ENCODE peak calls at places on chromosome 9, in four cellular contexts. I is left lung, C is fibroblast of lung, W is heart left ventricle. D is an unnamed sample.
A peak's percentile ranks its signal among the peaks of the same experiment; 100 is the strongest.

GRCh38 chr9:115411993-115412452 is 294.1 kb upstream of the TNC start:
- DNase-seq in I (no peak), C (peak; percentile 85), W (no peak), D (no peak)

GRCh38 chr9:91727316-91727861 is 222.6 kb downstream of the ROR2 start:
- DNase-seq in I (no peak), C (peak; percentile 28), W (no peak), D (no peak)

GRCh38 chr9:136578915-136579637 is 33.2 kb upstream of the NOTCH1 start:
- DNase-seq in I (no peak), C (no peak), W (no peak), D (no peak)

GRCh38 chr9:137876269-137876668 is 1.3 kb upstream of the CACNA1B start:
- DNase-seq in I (no peak), C (no peak), W (no peak), D (no peak)

GRCh38 chr9:108286807-108287206 is 569.0 kb downstream of the ACTL7B start:
- DNase-seq in I (no peak), C (no peak), W (no peak), D (no peak)

GRCh38 chr9:112326194-112326593 is 7.2 kb downstream of the PTBP3 start:
- DNase-seq in I (no peak), C (no peak), W (no peak), D (no peak)

GRCh38 chr9:114285166-114285867 is 37.6 kb upstream of the ORM1 start:
- DNase-seq in I (peak; percentile 75), C (peak; percentile 94), W (peak; percentile 14), D (peak; percentile 29)

GRCh38 chr9:127224178-127224882 is 40.2 kb upstream of the GARNL3 start:
- DNase-seq in I (peak; percentile 92), C (peak; percentile 64), W (peak; percentile 95), D (peak; percentile 73)

GRCh38 chr9:112917987-112918362 is 27.3 kb upstream of the SLC46A2 start:
- DNase-seq in I (no peak), C (no peak), W (no peak), D (no peak)

GRCh38 chr9:108543251-108543768 is 312.5 kb downstream of the ACTL7B start:
- DNase-seq in I (no peak), C (peak; percentile 54), W (no peak), D (no peak)

GRCh38 chr9:72154468-72155281 is 5.4 kb downstream of the GDA start:
- DNase-seq in I (no peak), C (no peak), W (no peak), D (no peak)

GRCh38 chr9:27088981-27089380 is 20.0 kb upstream of the TEK start:
- DNase-seq in I (no peak), C (peak; percentile 88), W (no peak), D (no peak)

GRCh38 chr9:121529237-121529987 is 29.8 kb upstream of the GGTA1 start:
- DNase-seq in I (peak; percentile 82), C (peak; percentile 94), W (peak; percentile 99), D (peak; percentile 40)

GRCh38 chr9:105332471-105332870 is 88.0 kb downstream of the SLC44A1 start:
- DNase-seq in I (no peak), C (peak; percentile 52), W (no peak), D (no peak)

GRCh38 chr9:124260769-124261603 is 3.2 kb downstream of the NEK6 start:
- DNase-seq in I (no peak), C (peak; percentile 83), W (no peak), D (no peak)

GRCh38 chr9:108417726-108418125 is 438.1 kb downstream of the ACTL7B start:
- DNase-seq in I (no peak), C (no peak), W (no peak), D (no peak)

GRCh38 chr9:132489536-132489935 is 79.5 kb downstream of the CFAP77 start:
- DNase-seq in I (no peak), C (no peak), W (no peak), D (no peak)

GRCh38 chr9:86282979-86283535 is 719 bp upstream of the ISCA1 start:
- DNase-seq in I (peak; percentile 46), C (peak; percentile 92), W (no peak), D (no peak)

GRCh38 chr9:35470894-35471293 is 19.0 kb upstream of the RUSC2 start:
- DNase-seq in I (no peak), C (peak; percentile 39), W (no peak), D (no peak)

GRCh38 chr9:4301971-4302427 is 2.1 kb upstream of the GLIS3 start:
- DNase-seq in I (peak; percentile 70), C (peak; percentile 97), W (peak; percentile 69), D (no peak)

GRCh38 chr9:88085481-88085880 is 52.8 kb downstream of the SPATA31C2 start:
- DNase-seq in I (no peak), C (peak; percentile 22), W (no peak), D (no peak)

GRCh38 chr9:114364123-114364522 is 23.7 kb downstream of the AKNA start:
- DNase-seq in I (no peak), C (peak; percentile 91), W (no peak), D (no peak)

GRCh38 chr9:83240671-83241070 is 177.7 kb upstream of the RASEF start:
- DNase-seq in I (no peak), C (no peak), W (no peak), D (no peak)

GRCh38 chr9:120713257-120714087 is 798 bp downstream of the MEGF9 start:
- DNase-seq in I (peak; percentile 43), C (no peak), W (peak; percentile 38), D (peak; percentile 42)

GRCh38 chr9:79489241-79490000 is 82.3 kb upstream of the TLE4 start:
- DNase-seq in I (no peak), C (peak; percentile 87), W (peak; percentile 21), D (peak; percentile 61)

GRCh38 chr9:103377667-103378066 is 382.5 kb downstream of the CYLC2 start:
- DNase-seq in I (no peak), C (no peak), W (no peak), D (no peak)

GRCh38 chr9:120032639-120033038 is 547.3 kb downstream of the CDK5RAP2 start:
- DNase-seq in I (no peak), C (no peak), W (no peak), D (no peak)

GRCh38 chr9:36074870-36075532 is 38.3 kb downstream of the RECK start:
- DNase-seq in I (peak; percentile 83), C (peak; percentile 78), W (peak; percentile 89), D (peak; percentile 67)

GRCh38 chr9:23431459-23431858 is 394.6 kb downstream of the ELAVL2 start:
- DNase-seq in I (no peak), C (no peak), W (no peak), D (no peak)

GRCh38 chr9:18459958-18460584 is 13.9 kb upstream of the ADAMTSL1 start:
- DNase-seq in I (no peak), C (peak; percentile 95), W (no peak), D (no peak)

GRCh38 chr9:134055981-134056461 is 11.8 kb downstream of the BRD3 start:
- DNase-seq in I (peak; percentile 81), C (peak; percentile 82), W (peak; percentile 90), D (peak; percentile 65)

GRCh38 chr9:71806916-71807315 is 38.6 kb upstream of the CEMIP2 start:
- DNase-seq in I (peak; percentile 60), C (peak; percentile 57), W (peak; percentile 60), D (peak; percentile 55)

GRCh38 chr9:438961-439768 is 224.5 kb downstream of the DOCK8 start:
- DNase-seq in I (no peak), C (no peak), W (peak; percentile 50), D (no peak)

GRCh38 chr9:92706218-92706940 is 36.4 kb upstream of the IPPK start:
- DNase-seq in I (no peak), C (no peak), W (no peak), D (no peak)

GRCh38 chr9:87503970-87504369 is 6.3 kb downstream of the DAPK1 start:
- DNase-seq in I (no peak), C (peak; percentile 32), W (no peak), D (no peak)

GRCh38 chr9:38008168-38009034 is 60.6 kb downstream of the SHB start:
- DNase-seq in I (peak; percentile 87), C (peak; percentile 96), W (no peak), D (no peak)

GRCh38 chr9:113349434-113350337 is at the start of gene BSPRY:
- DNase-seq in I (no peak), C (no peak), W (no peak), D (no peak)

GRCh38 chr9:8863886-8864881 is 1064.6 kb upstream of the DMAC1 start:
- DNase-seq in I (no peak), C (peak; percentile 74), W (no peak), D (no peak)

GRCh38 chr9:14417230-14417629 is 103.3 kb upstream of the NFIB start:
- DNase-seq in I (no peak), C (peak; percentile 62), W (no peak), D (no peak)
- H3K27me3 ChIP-seq in I (no peaks in the 10 kb centered on the region), C (peaks cover 18% of the 10 kb centered on the region), W (no peaks in the 10 kb centered on the region), D (no peaks in the 10 kb centered on the region)

GRCh38 chr9:89639961-89640360 is 35.1 kb downstream of the GADD45G start:
- DNase-seq in I (no peak), C (no peak), W (no peak), D (no peak)

GRCh38 chr9:89638897-89639296 is 34.1 kb downstream of the GADD45G start:
- DNase-seq in I (no peak), C (no peak), W (no peak), D (no peak)

GRCh38 chr9:89640801-89641200 is 36.0 kb downstream of the GADD45G start:
- DNase-seq in I (no peak), C (no peak), W (no peak), D (no peak)

GRCh38 chr9:89640391-89640790 is 35.6 kb downstream of the GADD45G start:
- DNase-seq in I (peak; percentile 48), C (no peak), W (peak; percentile 66), D (no peak)

DNA sequence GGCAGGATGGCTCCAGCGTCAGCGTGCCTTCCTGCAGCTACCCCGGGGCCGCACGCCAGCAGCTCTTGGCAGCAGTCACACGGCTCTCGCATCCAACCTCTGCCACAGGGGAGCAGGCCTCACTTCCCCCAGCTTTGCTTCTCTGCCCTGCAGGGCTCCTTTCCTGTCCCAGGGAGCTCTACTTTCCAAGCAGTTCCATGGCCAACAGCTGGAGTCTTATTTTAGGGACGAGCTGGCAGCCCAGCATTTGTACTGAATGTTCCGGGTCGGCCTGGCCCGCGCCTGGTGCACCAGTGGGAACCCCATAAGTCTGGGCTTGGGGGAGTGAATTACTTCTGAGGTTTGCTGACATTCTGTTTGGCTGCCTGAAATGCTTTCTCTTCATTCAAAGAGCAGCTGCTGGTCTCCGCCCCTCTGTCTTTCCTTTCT is 34.6 kb downstream of the GADD45G start:
- DNase-seq in I (no peak), C (no peak), W (peak; percentile 87), D (peak; percentile 45)
- H3K4me3 ChIP-seq in I (no peak overlapping the region), C (no peak overlapping the region), W (no peak overlapping the region), D (no peak overlapping the region)

GRCh38 chr9:34382879-34383278 is 6.2 kb upstream of the MYORG start:
- DNase-seq in I (no peak), C (no peak), W (no peak), D (no peak)
- H3K27me3 ChIP-seq in I (peaks cover 14% of the 10 kb centered on the region), C (peaks cover 6% of the 10 kb centered on the region), W (no peaks in the 10 kb centered on the region), D (no peaks in the 10 kb centered on the region)

GRCh38 chr9:101027733-101028345 is 688 bp upstream of the PLPPR1 start:
- DNase-seq in I (no peak), C (no peak), W (no peak), D (no peak)
- H3K4me3 ChIP-seq in I (peak overlapping the region; percentile 41), C (no peak overlapping the region), W (peak overlapping the region; percentile 48), D (peak overlapping the region; percentile 83)

GRCh38 chr9:21967707-21968106 is 26.5 kb downstream of the CDKN2A start:
- DNase-seq in I (no peak), C (no peak), W (no peak), D (no peak)
- H3K27me3 ChIP-seq in I (peaks cover 100% of the 10 kb centered on the region), C (peaks cover 50% of the 10 kb centered on the region), W (peaks cover 100% of the 10 kb centered on the region), D (peaks cover 100% of the 10 kb centered on the region)